ENCODE peak calls at places on chromosomes 5 and 9, in seven cellular contexts. Y, J, Z, N, R, F and E are unnamed samples.

GRCh38 chr5:96177303-96177869 is 215.7 kb upstream of the ELL2 start:
- DNase-seq in F (no peak), R (peak; percentile 84), Y (peak; percentile 56), Z (no peak), J (peak; percentile 67), N (peak; percentile 87), E (no peak)

GRCh38 chr5:140344683-140345423 is 1.6 kb downstream of the HBEGF start:
- DNase-seq in J (no peak), F (no peak), Z (no peak), R (peak; percentile 51), Y (no peak), N (peak; percentile 60), E (no peak)

GRCh38 chr5:154793599-154794524 is 38.7 kb downstream of the LARP1 start:
- DNase-seq in Y (no peak), Z (no peak), N (no peak), J (no peak), R (peak; percentile 54), F (no peak), E (no peak)

GRCh38 chr5:142117579-142118420 is 9.2 kb downstream of the NDFIP1 start:
- DNase-seq in F (no peak), J (no peak), N (no peak), Z (no peak), R (no peak), Y (no peak), E (no peak)

GRCh38 chr5:10031817-10032216 is 217.9 kb downstream of the ATPSCKMT start:
- DNase-seq in N (peak; percentile 5), F (no peak), Z (no peak), R (no peak), Y (no peak), J (no peak), E (no peak)

GRCh38 chr9:112780637-112781036 is 30.1 kb downstream of the SNX30 start:
- DNase-seq in F (no peak), J (no peak), Y (no peak), R (peak; percentile 28), Z (no peak), N (peak; percentile 68), E (no peak)

GRCh38 chr9:4339783-4340335 is 40.0 kb upstream of the GLIS3 start:
- DNase-seq in J (no peak), Z (no peak), R (peak; percentile 41), N (peak; percentile 54), Y (no peak), F (no peak), E (no peak)

GRCh38 chr9:13213337-13213736 is 66.2 kb downstream of the MPDZ start:
- DNase-seq in Z (no peak), F (no peak), J (no peak), R (peak; percentile 46), Y (no peak), N (peak; percentile 51), E (no peak)

GRCh38 chr5:59517926-59518585 is 375.5 kb downstream of the PDE4D start:
- DNase-seq in F (no peak), Z (no peak), Y (no peak), R (peak; percentile 71), J (peak; percentile 46), N (peak; percentile 82), E (no peak)

GRCh38 chr9:90841615-90842014 is 40.0 kb downstream of the SYK start:
- DNase-seq in F (no peak), J (no peak), R (no peak), Z (no peak), Y (no peak), N (no peak), E (no peak)

GRCh38 chr9:126861707-126862460 is 1.4 kb downstream of the ZBTB34 start:
- DNase-seq in J (peak; percentile 32), R (peak; percentile 37), Y (peak; percentile 39), F (no peak), Z (no peak), N (peak; percentile 73), E (no peak)

GRCh38 chr5:34524123-34524522 is 132.0 kb upstream of the RAI14 start:
- DNase-seq in Z (no peak), Y (no peak), F (no peak), R (peak; percentile 91), N (peak; percentile 85), J (peak; percentile 77), E (no peak)

GRCh38 chr5:78633710-78634109 is 14.9 kb downstream of the LHFPL2 start:
- DNase-seq in J (no peak), F (no peak), R (peak; percentile 85), Y (no peak), N (peak; percentile 35), Z (no peak), E (no peak)

GRCh38 chr5:124262443-124262842 is 484.0 kb downstream of the ZNF608 start:
- DNase-seq in F (no peak), R (no peak), Z (no peak), Y (no peak), N (no peak), J (no peak), E (no peak)

GRCh38 chr9:37094751-37095150 is 25.6 kb upstream of the ZCCHC7 start:
- DNase-seq in Y (no peak), F (no peak), N (no peak), R (no peak), J (no peak), Z (no peak), E (no peak)

GRCh38 chr5:157506981-157507780 is 47.2 kb downstream of the NIPAL4 start:
- DNase-seq in Z (no peak), F (no peak), N (no peak), R (peak; percentile 21), Y (no peak), J (no peak), E (no peak)

GRCh38 chr9:96218821-96219614 is 83.0 kb downstream of the HSD17B3 start:
- DNase-seq in F (no peak), R (no peak), Z (peak; percentile 22), J (no peak), Y (no peak), N (no peak), E (no peak)

GRCh38 chr9:2967779-2968178 is 123.9 kb upstream of the PUM3 start:
- DNase-seq in Z (no peak), R (peak; percentile 29), Y (no peak), J (peak; percentile 86), F (no peak), N (peak; percentile 24), E (no peak)

GRCh38 chr5:40841068-40841805 is at the start of gene CARD6:
- DNase-seq in N (peak; percentile 56), Z (no peak), Y (no peak), J (no peak), R (no peak), F (no peak), E (no peak)

GRCh38 chr9:113537227-113537810 is 73.8 kb downstream of the RGS3 start:
- DNase-seq in F (no peak), Y (no peak), Z (no peak), N (no peak), J (no peak), R (no peak), E (no peak)

GRCh38 chr9:99057665-99058625 is 47.0 kb upstream of the TGFBR1 start:
- DNase-seq in J (peak; percentile 41), R (peak; percentile 92), N (peak; percentile 66), Y (no peak), F (peak; percentile 57), Z (no peak), E (peak; percentile 40)

GRCh38 chr9:14500705-14501104 is 186.8 kb upstream of the NFIB start:
- DNase-seq in Y (no peak), J (no peak), R (no peak), N (no peak), F (no peak), Z (no peak), E (no peak)

GRCh38 chr5:153907170-153907775 is 131.4 kb downstream of the FAM114A2 start:
- DNase-seq in R (peak; percentile 68), Z (no peak), Y (no peak), F (no peak), J (no peak), N (no peak), E (no peak)